ENCODE peak calls at places on chromosomes 4 and X, in nine cellular contexts. J, W, T, A, P, O, Q, E and D are unnamed samples.

GRCh38 chr4:122341906-122342305 is 36.9 kb upstream of the ADAD1 start:
- DNase-seq in A (no peak), J (peak), Q (peak), P (peak), T (no peak), E (peak), O (no peak), W (no peak), D (peak)

GRCh38 chrX:46319750-46320149 is 225.5 kb downstream of the ZNF674 start:
- DNase-seq in Q (no peak), O (no peak), A (no peak), T (no peak), P (no peak), W (no peak), E (no peak), J (no peak), D (no peak)

GRCh38 chrX:133412246-133412645 is 3.0 kb downstream of the GPC4 start:
- DNase-seq in P (no peak), E (peak), W (no peak), Q (peak), T (no peak), O (no peak), A (no peak), J (peak), D (peak)

GRCh38 chr4:185238261-185238681 is 28.9 kb downstream of the SNX25 start:
- DNase-seq in Q (peak), P (peak), E (no peak), O (no peak), A (peak), T (no peak), W (no peak), J (peak), D (peak)

GRCh38 chrX:121781991-121782390 is 734.6 kb downstream of the GLUD2 start:
- DNase-seq in T (no peak), E (no peak), Q (no peak), P (no peak), J (no peak), W (no peak), A (no peak), O (no peak), D (no peak)

GRCh38 chrX:119401569-119401968 is 2.4 kb downstream of the SLC25A43 start:
- DNase-seq in O (no peak), P (no peak), W (no peak), E (no peak), A (no peak), T (no peak), J (no peak), Q (no peak), D (no peak)

GRCh38 chr4:32472918-32473317 is 1752.7 kb downstream of the PCDH7 start:
- DNase-seq in P (no peak), O (no peak), Q (no peak), J (no peak), W (no peak), T (no peak), A (no peak), E (no peak), D (no peak)

GRCh38 chr4:99506781-99507180 is 4.0 kb upstream of the C4orf17 start:
- DNase-seq in T (no peak), W (no peak), P (no peak), O (no peak), Q (no peak), A (no peak), J (no peak), E (no peak), D (peak)

GRCh38 chr4:140213116-140213515 is 59.1 kb upstream of the MAML3 start:
- DNase-seq in P (no peak), E (no peak), T (no peak), J (no peak), W (no peak), O (no peak), A (no peak), Q (no peak), D (no peak)

GRCh38 chr4:85995361-85995760 is 364.5 kb downstream of the MAPK10 start:
- DNase-seq in J (no peak), A (no peak), Q (no peak), P (no peak), T (no peak), E (no peak), W (no peak), O (no peak), D (no peak)

GRCh38 chrX:38175140-38175539 is 45.5 kb downstream of the SRPX start:
- DNase-seq in O (no peak), A (no peak), W (no peak), T (no peak), E (peak), P (peak), J (peak), Q (peak), D (no peak)

GRCh38 chr4:45453258-45453841 is 670.5 kb downstream of the GABRG1 start:
- DNase-seq in W (no peak), E (no peak), P (no peak), T (no peak), A (no peak), O (no peak), Q (peak), J (peak), D (peak)

GRCh38 chrX:152886716-152887115 is 11.2 kb upstream of the ZNF185 start:
- DNase-seq in P (no peak), A (no peak), T (no peak), E (no peak), J (no peak), Q (no peak), O (no peak), W (no peak), D (no peak)

GRCh38 chr4:71415491-71415890 is 76.7 kb downstream of the SLC4A4 start:
- DNase-seq in P (peak), Q (no peak), T (no peak), O (no peak), A (no peak), E (no peak), J (peak), W (no peak), D (no peak)

GRCh38 chr4:1408418-1408817 is 2.2 kb upstream of the NKX1-1 start:
- DNase-seq in W (no peak), A (no peak), P (no peak), E (peak), O (no peak), J (no peak), Q (no peak), T (no peak), D (no peak)

GRCh38 chr4:80840396-80840795 is 190.1 kb upstream of the BMP3 start:
- DNase-seq in P (no peak), E (no peak), A (no peak), Q (no peak), T (no peak), W (no peak), J (peak), O (no peak), D (no peak)